ENCODE peak calls at places on chromosomes 4 and X, in nine cellular contexts. S is cardiac muscle cell, N is neuronal stem cell, P is small intestine, K is uterus, A is mammary epithelial cell, U is fibroblast of pulmonary artery, C is aorta, X is epithelial cell of proximal tubule. E is an unnamed sample.

GRCh38 chr4:108370291-108370690 is 201.6 kb upstream of the LEF1 start:
- DNase-seq in S (no peak), N (no peak), P (no peak), K (no peak), A (no peak), U (no peak), C (no peak), X (no peak), E (no peak)

GRCh38 chr4:8504279-8505007 is 63.9 kb downstream of the TRMT44 start:
- DNase-seq in S (no peak), N (no peak), P (peak), K (peak), A (no peak), U (no peak), C (no peak), X (no peak), E (no peak)

GRCh38 chrX:47482065-47482511 is 934 bp downstream of the ZNF41 start:
- DNase-seq in S (no peak), N (no peak), P (no peak), K (no peak), A (no peak), U (no peak), C (no peak), X (no peak), E (no peak)

GRCh38 chrX:55593756-55594257 is 29.4 kb upstream of the FOXR2 start:
- DNase-seq in S (no peak), N (no peak), P (no peak), K (no peak), A (no peak), U (no peak), C (no peak), X (no peak), E (no peak)

GRCh38 chr4:108060164-108060563 is 70.5 kb downstream of the HADH start:
- DNase-seq in S (peak), N (peak), P (peak), K (no peak), A (peak), U (peak), C (no peak), X (no peak), E (no peak)

GRCh38 chrX:50613846-50614245 is 143.2 kb upstream of the DGKK start:
- DNase-seq in S (no peak), N (no peak), P (no peak), K (no peak), A (peak), U (peak), C (no peak), X (no peak), E (no peak)

GRCh38 chrX:72126048-72126415 is 5.7 kb downstream of the RTL5 start:
- DNase-seq in S (no peak), N (no peak), P (no peak), K (no peak), A (peak), U (peak), C (no peak), X (no peak), E (no peak)

GRCh38 chrX:15465347-15465746 is 27.8 kb downstream of the PIR start:
- DNase-seq in S (no peak), N (no peak), P (no peak), K (peak), A (peak), U (no peak), C (no peak), X (no peak), E (no peak)

GRCh38 chrX:97401154-97401553 is 517.4 kb downstream of the RPA4 start:
- DNase-seq in S (no peak), N (no peak), P (peak), K (no peak), A (no peak), U (no peak), C (no peak), X (peak), E (no peak)

GRCh38 chrX:71872542-71873458 is 37.8 kb upstream of the NHSL2 start:
- DNase-seq in S (no peak), N (no peak), P (no peak), K (no peak), A (no peak), U (no peak), C (peak), X (no peak), E (no peak)

GRCh38 chr4:185515248-185515647 is 20.1 kb downstream of the PDLIM3 start:
- DNase-seq in S (no peak), N (no peak), P (no peak), K (no peak), A (no peak), U (no peak), C (no peak), X (no peak), E (no peak)

GRCh38 chr4:114401483-114401882 is 197.1 kb upstream of the UGT8 start:
- DNase-seq in S (no peak), N (no peak), P (peak), K (no peak), A (no peak), U (no peak), C (no peak), X (no peak), E (no peak)

GRCh38 chr4:112516076-112516385 is at the start of gene NEUROG2:
- DNase-seq in S (no peak), N (no peak), P (no peak), K (no peak), A (no peak), U (no peak), C (no peak), X (no peak), E (no peak)

GRCh38 chr4:112516401-112517066 is 554 bp upstream of the NEUROG2 start:
- DNase-seq in S (peak), N (peak), P (no peak), K (no peak), A (no peak), U (no peak), C (peak), X (no peak), E (no peak)

GRCh38 chr4:112515278-112516075 is 503 bp downstream of the NEUROG2 start:
- DNase-seq in S (peak), N (peak), P (peak), K (no peak), A (peak), U (peak), C (peak), X (no peak), E (no peak)

GRCh38 chr4:112514449-112515277 is 1.3 kb downstream of the NEUROG2 start:
- DNase-seq in S (no peak), N (peak), P (no peak), K (no peak), A (no peak), U (no peak), C (no peak), X (no peak), E (no peak)

GRCh38 chr4:112514079-112514448 is 1.9 kb downstream of the NEUROG2 start:
- DNase-seq in S (no peak), N (no peak), P (no peak), K (no peak), A (no peak), U (no peak), C (no peak), X (no peak), E (no peak)
- H3K4me3 ChIP-seq in S (no peak), N (no peak), P (no peak), K (no peak), A (no peak), U (no peak), C (no peak), X (no peak), E (no peak)

GRCh38 chr4:148166132-148166531 is 276.1 kb downstream of the NR3C2 start:
- DNase-seq in S (no peak), N (no peak), P (no peak), K (no peak), A (no peak), U (peak), C (peak), X (no peak), E (no peak)

GRCh38 chr4:148163011-148163410 is 279.2 kb downstream of the NR3C2 start:
- DNase-seq in S (no peak), N (no peak), P (no peak), K (no peak), A (peak), U (no peak), C (no peak), X (no peak), E (no peak)

GRCh38 chr4:148162554-148162953 is 279.7 kb downstream of the NR3C2 start:
- DNase-seq in S (peak), N (no peak), P (no peak), K (no peak), A (peak), U (no peak), C (no peak), X (no peak), E (no peak)

GRCh38 chr4:148161601-148162000 is 280.6 kb downstream of the NR3C2 start:
- DNase-seq in S (no peak), N (no peak), P (no peak), K (no peak), A (no peak), U (no peak), C (no peak), X (no peak), E (no peak)

GRCh38 chr4:148164529-148164928 is 277.7 kb downstream of the NR3C2 start:
- DNase-seq in S (no peak), N (no peak), P (no peak), K (no peak), A (no peak), U (no peak), C (no peak), X (no peak), E (no peak)
- H3K4me3 ChIP-seq in S (no peak), N (no peak), P (no peak), K (no peak), A (no peak), U (no peak), C (no peak), X (no peak), E (no peak)

GRCh38 chrX:103687073-103687695 is 685 bp upstream of the MORF4L2 start:
- DNase-seq in S (peak), N (peak), P (peak), K (peak), A (no peak), U (no peak), C (peak), X (no peak), E (no peak)

GRCh38 chrX:103687696-103688191 is 1.2 kb upstream of the MORF4L2 start:
- DNase-seq in S (peak), N (peak), P (peak), K (peak), A (peak), U (peak), C (peak), X (peak), E (no peak)

GRCh38 chrX:103686199-103687072 is at the start of gene MORF4L2:
- DNase-seq in S (peak), N (peak), P (peak), K (peak), A (peak), U (peak), C (peak), X (peak), E (peak)

GRCh38 chrX:103691059-103691458 is 4.6 kb upstream of the MORF4L2 start:
- DNase-seq in S (no peak), N (no peak), P (no peak), K (no peak), A (no peak), U (no peak), C (no peak), X (no peak), E (no peak)

DNA sequence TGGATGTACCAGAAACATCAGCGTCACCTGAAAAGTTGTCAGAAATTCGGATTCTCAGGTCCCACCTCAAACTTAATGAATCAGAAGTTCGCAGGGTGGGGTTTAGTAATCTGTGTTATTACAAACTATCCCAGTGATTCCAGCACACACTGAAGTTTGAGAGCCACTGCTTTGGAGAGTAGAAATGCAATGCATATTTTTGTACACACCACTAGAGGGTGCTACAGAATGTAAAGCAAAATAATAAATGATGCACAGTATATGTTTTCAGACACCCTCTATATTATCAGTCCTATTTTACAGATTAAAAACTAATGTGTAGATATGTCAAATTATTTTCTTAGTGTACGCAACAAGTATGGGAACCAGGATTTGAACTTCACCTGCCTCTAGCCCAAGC is 2.5 kb upstream of the MORF4L2 start:
- DNase-seq in S (peak), N (no peak), P (peak), K (no peak), A (peak), U (peak), C (no peak), X (no peak), E (no peak)
- H3K4me3 ChIP-seq in S (no peak), N (no peak), P (no peak), K (peak), A (no peak), U (no peak), C (no peak), X (no peak), E (no peak)

GRCh38 chr4:1728061-1728980 is 7.0 kb downstream of the TACC3 start:
- DNase-seq in S (no peak), N (no peak), P (no peak), K (no peak), A (no peak), U (no peak), C (peak), X (no peak), E (no peak)
- H3K4me3 ChIP-seq in S (no peak), N (no peak), P (no peak), K (no peak), A (no peak), U (no peak), C (no peak), X (no peak), E (no peak)

DNA sequence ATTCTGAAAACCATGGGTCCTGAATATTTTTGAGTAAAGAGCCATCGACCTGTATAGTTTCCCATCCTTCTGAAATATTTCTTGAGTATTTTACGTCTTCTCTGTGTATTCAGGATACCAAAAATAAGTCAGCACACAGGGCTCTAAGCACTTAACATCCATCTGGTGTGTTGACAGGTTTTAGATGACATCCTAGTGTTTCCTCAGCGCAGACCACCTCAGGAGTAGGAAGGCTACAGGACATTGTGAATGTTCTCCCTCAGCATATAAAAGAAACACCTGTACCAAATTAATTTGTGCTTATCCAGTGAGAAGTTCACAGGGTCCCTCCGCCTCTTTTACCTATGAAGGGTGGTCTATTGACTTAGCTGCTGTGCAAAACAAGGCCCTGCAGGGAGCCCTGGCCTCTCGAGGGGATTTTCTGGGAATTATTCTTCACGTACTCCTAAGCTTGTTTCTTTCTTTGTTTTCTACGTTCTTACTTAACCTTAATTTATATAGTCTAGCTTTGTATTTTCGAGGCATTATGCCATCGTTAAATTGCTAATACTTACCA is 241.8 kb downstream of the FBXO8 start:
- DNase-seq in S (peak), N (peak), P (no peak), K (no peak), A (no peak), U (no peak), C (no peak), X (no peak), E (no peak)
- H3K4me3 ChIP-seq in S (no peak), N (no peak), P (no peak), K (no peak), A (no peak), U (no peak), C (no peak), X (no peak), E (no peak)

E was measured in keratinocyte.